ENCODE peak calls at places on chromosomes 2 and 18, in eight cellular contexts. P is COR-L47; Z is myocyte; X is activated CD8-positive, alpha-beta T cell treated with anti-CD3 and anti-CD28 coated beads for 36 hours; Q is RWPE2; T is activated naive CD4-positive, alpha-beta T cell; W is endothelial cell; R is NCI-H82. B is an unnamed sample.

GRCh38 chr2:151071906-151072305 is 189.8 kb downstream of the RBM43 start:
- DNase-seq in P (no peak), Z (no peak), X (no peak), Q (no peak), T (no peak), W (no peak), R (no peak), B (no peak)

GRCh38 chr18:77101410-77102245 is 31.0 kb downstream of the MBP start:
- DNase-seq in P (no peak), Z (peak), X (peak), Q (peak), T (no peak), W (no peak), R (no peak), B (peak)

GRCh38 chr18:3706279-3707097 is 256.5 kb downstream of the TGIF1 start:
- DNase-seq in P (no peak), Z (no peak), X (no peak), Q (no peak), T (no peak), W (no peak), R (no peak), B (no peak)

GRCh38 chr2:232525796-232526195 is at the start of gene CHRND:
- DNase-seq in P (no peak), Z (peak), X (no peak), Q (no peak), T (no peak), W (no peak), R (peak), B (no peak)

GRCh38 chr2:150309681-150310080 is 177.8 kb downstream of the RND3 start:
- DNase-seq in P (no peak), Z (peak), X (no peak), Q (no peak), T (no peak), W (no peak), R (no peak), B (no peak)

GRCh38 chr2:1070601-1071000 is 120.0 kb downstream of the SNTG2 start:
- DNase-seq in P (no peak), Z (no peak), X (no peak), Q (no peak), T (no peak), W (no peak), R (peak), B (no peak)

GRCh38 chr2:53987336-53987921 is 16.6 kb upstream of the PSME4 start:
- DNase-seq in P (peak), Z (peak), X (no peak), Q (no peak), T (no peak), W (no peak), R (no peak), B (no peak)

GRCh38 chr2:57497489-57498096 is 549.0 kb upstream of the VRK2 start:
- DNase-seq in P (peak), Z (peak), X (peak), Q (no peak), T (no peak), W (peak), R (peak), B (peak)

GRCh38 chr2:1117569-1117968 is 166.9 kb downstream of the SNTG2 start:
- DNase-seq in P (no peak), Z (no peak), X (no peak), Q (no peak), T (no peak), W (no peak), R (no peak), B (no peak)

GRCh38 chr2:45029215-45029614 is 20.0 kb upstream of the SIX2 start:
- DNase-seq in P (no peak), Z (peak), X (no peak), Q (no peak), T (no peak), W (no peak), R (no peak), B (no peak)

GRCh38 chr2:134401081-134401497 is 147.2 kb downstream of the MGAT5 start:
- DNase-seq in P (no peak), Z (peak), X (no peak), Q (no peak), T (no peak), W (no peak), R (peak), B (no peak)

GRCh38 chr2:28182348-28182747 is 210.3 kb upstream of the FOSL2 start:
- DNase-seq in P (no peak), Z (no peak), X (no peak), Q (no peak), T (no peak), W (no peak), R (no peak), B (no peak)

GRCh38 chr2:184875212-184875611 is 276.9 kb downstream of the ZNF804A start:
- DNase-seq in P (no peak), Z (no peak), X (no peak), Q (no peak), T (no peak), W (no peak), R (no peak), B (no peak)

GRCh38 chr2:241811952-241812729 is 3.1 kb downstream of the NEU4 start:
- DNase-seq in P (no peak), Z (no peak), X (no peak), Q (no peak), T (no peak), W (no peak), R (no peak), B (no peak)

GRCh38 chr2:135490381-135490780 is 40.6 kb downstream of the ZRANB3 start:
- DNase-seq in P (no peak), Z (peak), X (no peak), Q (no peak), T (no peak), W (no peak), R (no peak), B (no peak)

GRCh38 chr2:71689393-71689792 is 236.0 kb downstream of the DYSF start:
- DNase-seq in P (no peak), Z (no peak), X (no peak), Q (peak), T (no peak), W (no peak), R (no peak), B (no peak)

GRCh38 chr2:132577693-132578092 is 92.3 kb downstream of the LYPD1 start:
- DNase-seq in P (no peak), Z (no peak), X (no peak), Q (no peak), T (no peak), W (no peak), R (no peak), B (no peak)

GRCh38 chr18:54742654-54743053 is 85.6 kb upstream of the RAB27B start:
- DNase-seq in P (no peak), Z (peak), X (no peak), Q (no peak), T (no peak), W (no peak), R (no peak), B (no peak)

GRCh38 chr2:24886640-24887324 is 33.3 kb downstream of the ADCY3 start:
- DNase-seq in P (no peak), Z (peak), X (peak), Q (no peak), T (no peak), W (no peak), R (no peak), B (no peak)

GRCh38 chr2:233844836-233845235 is 9.5 kb downstream of the HJURP start:
- DNase-seq in P (no peak), Z (no peak), X (no peak), Q (no peak), T (no peak), W (no peak), R (no peak), B (no peak)

GRCh38 chr2:159942149-159942548 is 120.3 kb downstream of the PLA2R1 start:
- DNase-seq in P (no peak), Z (peak), X (no peak), Q (no peak), T (no peak), W (no peak), R (no peak), B (no peak)

GRCh38 chr18:13239557-13239956 is 21.0 kb downstream of the LDLRAD4 start:
- DNase-seq in P (no peak), Z (no peak), X (no peak), Q (no peak), T (no peak), W (no peak), R (peak), B (no peak)

GRCh38 chr2:218720048-218721041 is 9.7 kb downstream of the TTLL4 start:
- DNase-seq in P (no peak), Z (no peak), X (no peak), Q (no peak), T (no peak), W (no peak), R (no peak), B (no peak)

GRCh38 chr2:120320318-120320851 is 25.6 kb upstream of the INHBB start:
- DNase-seq in P (no peak), Z (peak), X (no peak), Q (peak), T (no peak), W (no peak), R (peak), B (no peak)

GRCh38 chr2:230205034-230205433 is 14.8 kb downstream of the SP110 start:
- DNase-seq in P (no peak), Z (no peak), X (no peak), Q (no peak), T (no peak), W (no peak), R (no peak), B (no peak)

GRCh38 chr2:118249970-118250369 is 161.7 kb downstream of the INSIG2 start:
- DNase-seq in P (no peak), Z (no peak), X (no peak), Q (no peak), T (no peak), W (no peak), R (no peak), B (no peak)

GRCh38 chr2:128388414-128389032 is 69.9 kb upstream of the HS6ST1 start:
- DNase-seq in P (no peak), Z (no peak), X (no peak), Q (peak), T (no peak), W (no peak), R (no peak), B (no peak)

B was measured in activated CD4-positive, alpha-beta T cell treated with anti-CD3 and anti-CD28 coated beads for 36 hours.